ENCODE peak calls at places on chromosomes 4 and X, in eight cellular contexts. L, M, P, R, W, N, G and I are unnamed samples.

GRCh38 chr4:20487852-20488251 is 212.4 kb upstream of the PACRGL start:
- DNase-seq in L (no peak), M (no peak), P (no peak), R (no peak), W (no peak), N (no peak), G (no peak), I (no peak)

GRCh38 chr4:173990126-173990878 is 293.2 kb downstream of the FBXO8 start:
- DNase-seq in L (peak; percentile 52), M (no peak), P (no peak), R (no peak), W (no peak), N (no peak), G (peak; percentile 1), I (no peak)

GRCh38 chr4:38144029-38144428 is 183.8 kb downstream of the PTTG2 start:
- DNase-seq in L (no peak), M (no peak), P (no peak), R (no peak), W (no peak), N (no peak), G (no peak), I (no peak)

GRCh38 chrX:54473993-54474859 is 21.8 kb downstream of the FGD1 start:
- DNase-seq in L (no peak), M (no peak), P (no peak), R (no peak), W (no peak), N (no peak), G (no peak), I (no peak)

GRCh38 chrX:74248889-74249288 is 55.1 kb upstream of the ZCCHC13 start:
- DNase-seq in L (peak; percentile 71), M (no peak), P (no peak), R (no peak), W (no peak), N (no peak), G (no peak), I (no peak)

GRCh38 chrX:150438165-150438564 is 75.0 kb downstream of the MAMLD1 start:
- DNase-seq in L (no peak), M (no peak), P (no peak), R (no peak), W (no peak), N (no peak), G (no peak), I (no peak)

GRCh38 chr4:100206850-100207249 is 16.6 kb upstream of the DDIT4L start:
- DNase-seq in L (no peak), M (no peak), P (no peak), R (no peak), W (no peak), N (no peak), G (no peak), I (no peak)

GRCh38 chr4:123257563-123257962 is 139.0 kb upstream of the SPRY1 start:
- DNase-seq in L (no peak), M (no peak), P (no peak), R (no peak), W (no peak), N (no peak), G (no peak), I (no peak)

GRCh38 chrX:65203545-65203944 is 227.3 kb upstream of the ZC4H2 start:
- DNase-seq in L (no peak), M (no peak), P (no peak), R (no peak), W (peak; percentile 27), N (no peak), G (no peak), I (no peak)

GRCh38 chrX:50202539-50202938 is 1.7 kb upstream of the AKAP4 start:
- DNase-seq in L (peak; percentile 82), M (no peak), P (no peak), R (no peak), W (no peak), N (no peak), G (no peak), I (no peak)

GRCh38 chrX:130110379-130111219 is at the start of gene ELF4:
- DNase-seq in L (no peak), M (peak; percentile 88), P (no peak), R (no peak), W (peak; percentile 62), N (peak; percentile 48), G (no peak), I (peak; percentile 51)